ENCODE peak calls at places on chromosomes 4 and X, in six cellular contexts. One of them, this sample, is unnamed.

GRCh38 chr4:9875516-9875915 is 94.1 kb downstream of the DRD5 start:
- DNase-seq in NCI-H510A: no peak
- DNase-seq in tibial artery: no peak
- DNase-seq in endodermal cell: no peak
- DNase-seq in CD4-positive, alpha-beta memory T cell: no peak
- DNase-seq in CD4-positive, CD25-positive, alpha-beta regulatory T cell: no peak
- DNase-seq in this sample: no peak

GRCh38 chr4:111871802-111872201 is 273.5 kb upstream of the FAM241A start:
- DNase-seq in CD4-positive, alpha-beta memory T cell: no peak
- DNase-seq in CD4-positive, CD25-positive, alpha-beta regulatory T cell: no peak
- DNase-seq in endodermal cell: no peak
- DNase-seq in tibial artery: no peak
- DNase-seq in NCI-H510A: no peak
- DNase-seq in this sample: no peak

GRCh38 chrX:130658310-130658709 is 244.7 kb downstream of the ENOX2 start:
- DNase-seq in endodermal cell: no peak
- DNase-seq in tibial artery: no peak
- DNase-seq in CD4-positive, alpha-beta memory T cell: no peak
- DNase-seq in NCI-H510A: no peak
- DNase-seq in CD4-positive, CD25-positive, alpha-beta regulatory T cell: no peak
- DNase-seq in this sample: no peak

GRCh38 chr4:7331682-7332000 is 103.1 kb downstream of the PSAPL1 start:
- DNase-seq in CD4-positive, CD25-positive, alpha-beta regulatory T cell: no peak
- DNase-seq in CD4-positive, alpha-beta memory T cell: no peak
- DNase-seq in endodermal cell: no peak
- DNase-seq in NCI-H510A: no peak
- DNase-seq in tibial artery: no peak
- DNase-seq in this sample: no peak

GRCh38 chr4:156303708-156304107 is 350.0 kb upstream of the CTSO start:
- DNase-seq in tibial artery: no peak
- DNase-seq in endodermal cell: no peak
- DNase-seq in CD4-positive, alpha-beta memory T cell: no peak
- DNase-seq in CD4-positive, CD25-positive, alpha-beta regulatory T cell: no peak
- DNase-seq in NCI-H510A: peak
- DNase-seq in this sample: no peak

GRCh38 chr4:41060352-41061318 is 153.7 kb downstream of the APBB2 start:
- DNase-seq in endodermal cell: no peak
- DNase-seq in CD4-positive, CD25-positive, alpha-beta regulatory T cell: no peak
- DNase-seq in CD4-positive, alpha-beta memory T cell: no peak
- DNase-seq in tibial artery: no peak
- DNase-seq in NCI-H510A: no peak
- DNase-seq in this sample: peak

GRCh38 chr4:24560770-24561415 is 23.5 kb downstream of the DHX15 start:
- DNase-seq in endodermal cell: no peak
- DNase-seq in CD4-positive, CD25-positive, alpha-beta regulatory T cell: no peak
- DNase-seq in tibial artery: no peak
- DNase-seq in CD4-positive, alpha-beta memory T cell: no peak
- DNase-seq in NCI-H510A: no peak
- DNase-seq in this sample: no peak

GRCh38 chrX:47482512-47483309 is at the start of gene ZNF41:
- DNase-seq in tibial artery: peak
- DNase-seq in endodermal cell: peak
- DNase-seq in NCI-H510A: peak
- DNase-seq in CD4-positive, alpha-beta memory T cell: peak
- DNase-seq in CD4-positive, CD25-positive, alpha-beta regulatory T cell: peak
- DNase-seq in this sample: peak